ENCODE peak calls at places on chromosomes 11 and 22, in six cellular contexts. One of them, this sample, is unnamed.
A peak's percentile ranks its signal among the peaks of the same experiment; 100 is the strongest.

GRCh38 chr11:91104237-91104636 is 881.4 kb upstream of the CHORDC1 start:
- DNase-seq in GM23248: peak; percentile 14
- DNase-seq in PC-3: peak; percentile 89
- DNase-seq in neural progenitor cell: no peak
- DNase-seq in SK-N-SH: no peak
- DNase-seq in HCT116: no peak
- DNase-seq in this sample: no peak

GRCh38 chr22:40602231-40602630 is 34.3 kb downstream of the MRTFA start:
- DNase-seq in GM23248: peak; percentile 56
- DNase-seq in PC-3: no peak
- DNase-seq in neural progenitor cell: no peak
- DNase-seq in SK-N-SH: no peak
- DNase-seq in HCT116: no peak
- DNase-seq in this sample: no peak

GRCh38 chr11:130369713-130370112 is 55.0 kb upstream of the ZBTB44 start:
- DNase-seq in GM23248: no peak
- DNase-seq in PC-3: no peak
- DNase-seq in neural progenitor cell: no peak
- DNase-seq in SK-N-SH: no peak
- DNase-seq in HCT116: no peak
- DNase-seq in this sample: no peak

GRCh38 chr11:132126973-132127900 is 756.8 kb downstream of the NTM start:
- DNase-seq in GM23248: peak; percentile 94
- DNase-seq in PC-3: peak; percentile 70
- DNase-seq in neural progenitor cell: peak; percentile 66
- DNase-seq in SK-N-SH: peak; percentile 66
- DNase-seq in HCT116: no peak
- DNase-seq in this sample: peak; percentile 33

GRCh38 chr11:30585067-30585891 is 874 bp downstream of the MPPED2 start:
- DNase-seq in GM23248: peak; percentile 13
- DNase-seq in PC-3: no peak
- DNase-seq in neural progenitor cell: peak; percentile 63
- DNase-seq in SK-N-SH: peak; percentile 79
- DNase-seq in HCT116: no peak
- DNase-seq in this sample: peak; percentile 42

GRCh38 chr11:27215471-27216267 is 147.3 kb downstream of the CCDC34 start:
- DNase-seq in GM23248: no peak
- DNase-seq in PC-3: no peak
- DNase-seq in neural progenitor cell: no peak
- DNase-seq in SK-N-SH: no peak
- DNase-seq in HCT116: no peak
- DNase-seq in this sample: no peak

GRCh38 chr22:21624120-21624879 is 5.5 kb downstream of the YDJC start:
- DNase-seq in GM23248: peak; percentile 62
- DNase-seq in PC-3: peak; percentile 38
- DNase-seq in neural progenitor cell: peak; percentile 76
- DNase-seq in SK-N-SH: peak; percentile 57
- DNase-seq in HCT116: no peak
- DNase-seq in this sample: peak; percentile 19

GRCh38 chr11:79269923-79270322 is 170.9 kb downstream of the TENM4 start:
- DNase-seq in GM23248: no peak
- DNase-seq in PC-3: no peak
- DNase-seq in neural progenitor cell: peak; percentile 55
- DNase-seq in SK-N-SH: peak; percentile 33
- DNase-seq in HCT116: no peak
- DNase-seq in this sample: no peak

GRCh38 chr11:125173556-125173955 is 9.0 kb downstream of the PKNOX2 start:
- DNase-seq in GM23248: no peak
- DNase-seq in PC-3: no peak
- DNase-seq in neural progenitor cell: no peak
- DNase-seq in SK-N-SH: no peak
- DNase-seq in HCT116: no peak
- DNase-seq in this sample: no peak

GRCh38 chr22:38911434-38911833 is 39.4 kb upstream of the CBX6 start:
- DNase-seq in GM23248: no peak
- DNase-seq in PC-3: no peak
- DNase-seq in neural progenitor cell: no peak
- DNase-seq in SK-N-SH: no peak
- DNase-seq in HCT116: no peak
- DNase-seq in this sample: no peak

GRCh38 chr11:64616817-64617216 is 25.8 kb downstream of the SLC22A12 start:
- DNase-seq in GM23248: no peak
- DNase-seq in PC-3: no peak
- DNase-seq in neural progenitor cell: no peak
- DNase-seq in SK-N-SH: no peak
- DNase-seq in HCT116: no peak
- DNase-seq in this sample: no peak

GRCh38 chr11:79902493-79902892 is 461.7 kb upstream of the TENM4 start:
- DNase-seq in GM23248: no peak
- DNase-seq in PC-3: peak; percentile 5
- DNase-seq in neural progenitor cell: no peak
- DNase-seq in SK-N-SH: no peak
- DNase-seq in HCT116: no peak
- DNase-seq in this sample: no peak

GRCh38 chr22:45871721-45872120 is 105.2 kb downstream of the WNT7B start:
- DNase-seq in GM23248: no peak
- DNase-seq in PC-3: no peak
- DNase-seq in neural progenitor cell: no peak
- DNase-seq in SK-N-SH: no peak
- DNase-seq in HCT116: no peak
- DNase-seq in this sample: no peak

GRCh38 chr11:73237471-73238290 is 19.6 kb downstream of the P2RY2 start:
- DNase-seq in GM23248: peak; percentile 62
- DNase-seq in PC-3: no peak
- DNase-seq in neural progenitor cell: no peak
- DNase-seq in SK-N-SH: no peak
- DNase-seq in HCT116: no peak
- DNase-seq in this sample: no peak

GRCh38 chr22:25644122-25644521 is 79.6 kb downstream of the GRK3 start:
- DNase-seq in GM23248: no peak
- DNase-seq in PC-3: no peak
- DNase-seq in neural progenitor cell: no peak
- DNase-seq in SK-N-SH: no peak
- DNase-seq in HCT116: no peak
- DNase-seq in this sample: no peak

GRCh38 chr11:125036933-125037332 is 26.2 kb upstream of the SLC37A2 start:
- DNase-seq in GM23248: peak; percentile 96
- DNase-seq in PC-3: peak; percentile 82
- DNase-seq in neural progenitor cell: no peak
- DNase-seq in SK-N-SH: no peak
- DNase-seq in HCT116: no peak
- DNase-seq in this sample: peak; percentile 65

GRCh38 chr22:29334696-29335344 is 19.3 kb upstream of the RASL10A start:
- DNase-seq in GM23248: no peak
- DNase-seq in PC-3: peak; percentile 81
- DNase-seq in neural progenitor cell: no peak
- DNase-seq in SK-N-SH: no peak
- DNase-seq in HCT116: no peak
- DNase-seq in this sample: no peak

GRCh38 chr11:77111277-77111676 is 8.6 kb downstream of the OMP start:
- DNase-seq in GM23248: peak; percentile 44
- DNase-seq in PC-3: peak; percentile 78
- DNase-seq in neural progenitor cell: no peak
- DNase-seq in SK-N-SH: no peak
- DNase-seq in HCT116: no peak
- DNase-seq in this sample: no peak

GRCh38 chr11:12458042-12458441 is 80.7 kb downstream of the PARVA start:
- DNase-seq in GM23248: no peak
- DNase-seq in PC-3: no peak
- DNase-seq in neural progenitor cell: no peak
- DNase-seq in SK-N-SH: no peak
- DNase-seq in HCT116: no peak
- DNase-seq in this sample: no peak

GRCh38 chr22:39496131-39496838 is 5.8 kb upstream of the MIEF1 start:
- DNase-seq in GM23248: peak; percentile 87
- DNase-seq in PC-3: peak; percentile 51
- DNase-seq in neural progenitor cell: peak; percentile 92
- DNase-seq in SK-N-SH: peak; percentile 50
- DNase-seq in HCT116: peak; percentile 56
- DNase-seq in this sample: peak; percentile 63

GRCh38 chr11:61904539-61905048 is 12.8 kb downstream of the RAB3IL1 start:
- DNase-seq in GM23248: no peak
- DNase-seq in PC-3: no peak
- DNase-seq in neural progenitor cell: peak; percentile 83
- DNase-seq in SK-N-SH: no peak
- DNase-seq in HCT116: no peak
- DNase-seq in this sample: no peak

GRCh38 chr22:22761963-22762772 is 117.8 kb downstream of the GGTLC2 start:
- DNase-seq in GM23248: no peak
- DNase-seq in PC-3: no peak
- DNase-seq in neural progenitor cell: no peak
- DNase-seq in SK-N-SH: peak; percentile 44
- DNase-seq in HCT116: no peak
- DNase-seq in this sample: no peak

GRCh38 chr11:94315664-94316063 is 11.3 kb downstream of the IZUMO1R start:
- DNase-seq in GM23248: peak; percentile 24
- DNase-seq in PC-3: peak; percentile 23
- DNase-seq in neural progenitor cell: no peak
- DNase-seq in SK-N-SH: no peak
- DNase-seq in HCT116: no peak
- DNase-seq in this sample: no peak

GRCh38 chr11:133230446-133230845 is 301.9 kb downstream of the OPCML start:
- DNase-seq in GM23248: no peak
- DNase-seq in PC-3: no peak
- DNase-seq in neural progenitor cell: no peak
- DNase-seq in SK-N-SH: no peak
- DNase-seq in HCT116: no peak
- DNase-seq in this sample: no peak

GRCh38 chr11:44681698-44682097 is 45.1 kb upstream of the TSPAN18 start:
- DNase-seq in GM23248: peak; percentile 34
- DNase-seq in PC-3: peak; percentile 32
- DNase-seq in neural progenitor cell: no peak
- DNase-seq in SK-N-SH: no peak
- DNase-seq in HCT116: no peak
- DNase-seq in this sample: no peak

GRCh38 chr11:77149716-77150392 is 21.8 kb downstream of the MYO7A start:
- DNase-seq in GM23248: no peak
- DNase-seq in PC-3: no peak
- DNase-seq in neural progenitor cell: no peak
- DNase-seq in SK-N-SH: no peak
- DNase-seq in HCT116: no peak
- DNase-seq in this sample: no peak

GRCh38 chr11:8063319-8063718 is 17.7 kb upstream of the TUB start:
- DNase-seq in GM23248: peak; percentile 86
- DNase-seq in PC-3: no peak
- DNase-seq in neural progenitor cell: no peak
- DNase-seq in SK-N-SH: no peak
- DNase-seq in HCT116: no peak
- DNase-seq in this sample: no peak

GRCh38 chr11:121927789-121928188 is 188.2 kb downstream of the BLID start:
- DNase-seq in GM23248: no peak
- DNase-seq in PC-3: no peak
- DNase-seq in neural progenitor cell: no peak
- DNase-seq in SK-N-SH: no peak
- DNase-seq in HCT116: no peak
- DNase-seq in this sample: no peak

GRCh38 chr11:30282289-30282631 is 40.6 kb upstream of the ARL14EP start:
- DNase-seq in GM23248: no peak
- DNase-seq in PC-3: no peak
- DNase-seq in neural progenitor cell: no peak
- DNase-seq in SK-N-SH: no peak
- DNase-seq in HCT116: no peak
- DNase-seq in this sample: peak; percentile 86

GRCh38 chr22:45240810-45241631 is at the start of gene KIAA0930:
- DNase-seq in GM23248: peak; percentile 83
- DNase-seq in PC-3: peak; percentile 44
- DNase-seq in neural progenitor cell: peak; percentile 93
- DNase-seq in SK-N-SH: peak; percentile 100
- DNase-seq in HCT116: peak; percentile 54
- DNase-seq in this sample: peak; percentile 72

DNA sequence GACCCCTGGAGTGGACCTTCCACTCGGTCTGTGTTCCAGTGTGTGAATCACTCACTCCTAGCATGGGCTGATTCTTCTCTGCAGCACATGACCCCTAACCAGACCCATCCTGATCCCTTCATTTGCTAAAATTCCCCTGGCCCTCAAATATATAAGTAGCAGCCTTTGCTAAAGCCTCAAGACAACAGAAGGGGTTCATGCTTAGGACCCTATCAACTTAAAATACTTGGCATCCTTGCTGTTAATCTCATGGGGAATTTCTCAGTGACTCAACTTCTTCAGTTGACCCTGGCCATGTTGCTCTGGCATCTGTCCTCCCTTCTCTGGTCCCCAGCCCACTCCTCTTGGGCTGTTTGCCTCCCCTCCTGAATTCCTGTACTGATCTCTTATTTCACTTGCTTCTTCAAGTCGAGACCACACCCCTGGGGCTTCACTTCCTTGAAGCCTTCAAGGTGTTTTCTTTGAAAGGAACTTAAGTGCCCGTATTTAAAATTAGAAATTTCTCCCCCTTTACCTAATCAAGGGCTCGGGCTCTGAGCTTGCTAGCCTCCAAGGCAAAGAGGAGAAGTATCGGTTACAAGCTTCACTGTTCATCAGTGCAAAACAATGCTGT is 23.6 kb downstream of the NNMT start:
- DNase-seq in GM23248: peak; percentile 29
- DNase-seq in PC-3: no peak
- DNase-seq in neural progenitor cell: no peak
- DNase-seq in SK-N-SH: no peak
- DNase-seq in HCT116: no peak
- DNase-seq in this sample: peak; percentile 23
- H3K4me3 ChIP-seq in GM23248: no peak overlapping the region
- H3K4me3 ChIP-seq in PC-3: no peak overlapping the region
- H3K4me3 ChIP-seq in neural progenitor cell: no peak overlapping the region
- H3K4me3 ChIP-seq in SK-N-SH: no peak overlapping the region
- H3K4me3 ChIP-seq in HCT116: no peak overlapping the region
- H3K4me3 ChIP-seq in this sample: no peak overlapping the region

DNA sequence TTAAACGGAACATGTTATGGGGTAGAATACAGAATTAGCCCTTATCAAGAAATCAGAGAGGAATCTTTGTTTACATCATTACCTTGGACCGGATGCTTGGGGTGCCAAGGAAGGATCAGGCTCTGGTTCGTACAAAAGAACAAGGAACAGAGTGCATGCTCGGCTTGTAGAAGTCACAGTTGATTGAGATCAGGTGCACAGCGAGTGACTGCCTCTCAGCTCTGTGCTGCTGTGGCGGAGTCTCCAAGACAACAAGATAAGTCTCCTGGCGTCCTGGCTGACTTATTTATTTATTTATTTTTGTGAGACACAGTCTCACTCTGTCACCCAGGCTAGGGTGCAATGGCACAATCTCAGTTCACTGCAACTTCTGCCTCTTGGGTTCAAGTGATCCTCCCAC is 31.8 kb downstream of the GLB1L2 start:
- DNase-seq in GM23248: no peak
- DNase-seq in PC-3: no peak
- DNase-seq in neural progenitor cell: no peak
- DNase-seq in SK-N-SH: no peak
- DNase-seq in HCT116: no peak
- DNase-seq in this sample: no peak
- TF ChIP-seq EZH2phosphoT487 in GM23248: no peak
- TF ChIP-seq EZH2phosphoT487 in PC-3: no peak
- TF ChIP-seq EZH2phosphoT487 in neural progenitor cell: no peak
- TF ChIP-seq EZH2phosphoT487 in SK-N-SH: no peak
- TF ChIP-seq EZH2phosphoT487 in HCT116: no peak
- TF ChIP-seq EZH2phosphoT487 in this sample: no peak

GRCh38 chr11:4684631-4685285 is 12.9 kb downstream of the OR51E2 start:
- DNase-seq in GM23248: no peak
- DNase-seq in PC-3: no peak
- DNase-seq in neural progenitor cell: no peak
- DNase-seq in SK-N-SH: no peak
- DNase-seq in HCT116: no peak
- DNase-seq in this sample: peak; percentile 83
- H3K9ac ChIP-seq in GM23248: no peak overlapping the region
- H3K9ac ChIP-seq in PC-3: no peak overlapping the region
- H3K9ac ChIP-seq in neural progenitor cell: no peak overlapping the region
- H3K9ac ChIP-seq in SK-N-SH: no peak overlapping the region
- H3K9ac ChIP-seq in HCT116: no peak overlapping the region
- H3K9ac ChIP-seq in this sample: peak overlapping the region; percentile 72

GRCh38 chr11:35318977-35319925 is 100.1 kb downstream of the SLC1A2 start:
- DNase-seq in GM23248: no peak
- DNase-seq in PC-3: no peak
- DNase-seq in neural progenitor cell: no peak
- DNase-seq in SK-N-SH: no peak
- DNase-seq in HCT116: no peak
- DNase-seq in this sample: no peak
- H3K4me3 ChIP-seq in GM23248: no peak overlapping the region
- H3K4me3 ChIP-seq in PC-3: no peak overlapping the region
- H3K4me3 ChIP-seq in neural progenitor cell: no peak overlapping the region
- H3K4me3 ChIP-seq in SK-N-SH: no peak overlapping the region
- H3K4me3 ChIP-seq in HCT116: no peak overlapping the region
- H3K4me3 ChIP-seq in this sample: no peak overlapping the region

This sample was measured in MM.1S.